ENCODE peak calls at places on chromosomes 5 and 9, in six cellular contexts. T, H, I, B, V and X are unnamed samples.

GRCh38 chr9:104984121-104984520 is 56.2 kb upstream of the ABCA1 start:
- DNase-seq in V (no peak), I (no peak), T (no peak), B (no peak), H (no peak), X (no peak)

GRCh38 chr9:93467462-93467861 is 14.1 kb upstream of the FAM120AOS start:
- DNase-seq in H (no peak), I (no peak), B (no peak), T (peak; percentile 31), V (no peak), X (no peak)

GRCh38 chr5:30607301-30607700 is 586.2 kb upstream of the CDH6 start:
- DNase-seq in I (no peak), T (peak; percentile 58), B (no peak), H (no peak), V (no peak), X (no peak)

GRCh38 chr9:36037580-36038169 is 962 bp downstream of the RECK start:
- DNase-seq in T (no peak), B (peak; percentile 32), I (no peak), V (no peak), H (peak; percentile 68), X (no peak)

GRCh38 chr5:53884844-53885243 is 324.4 kb downstream of the NDUFS4 start:
- DNase-seq in I (no peak), B (peak; percentile 21), H (no peak), T (no peak), V (no peak), X (no peak)

GRCh38 chr5:154483654-154484392 is 5.8 kb upstream of the HAND1 start:
- DNase-seq in T (no peak), B (no peak), I (no peak), H (no peak), V (no peak), X (no peak)

GRCh38 chr9:30982301-30982700 is 1402.1 kb upstream of the ACO1 start:
- DNase-seq in H (no peak), B (no peak), T (no peak), I (no peak), V (no peak), X (no peak)

GRCh38 chr9:94922098-94922607 is 195.7 kb downstream of the AOPEP start:
- DNase-seq in T (peak; percentile 86), H (peak; percentile 76), V (no peak), B (peak; percentile 90), I (peak; percentile 44), X (no peak)

GRCh38 chr9:83572524-83572923 is 34.3 kb upstream of the FRMD3 start:
- DNase-seq in I (no peak), V (no peak), H (no peak), B (no peak), T (peak; percentile 49), X (no peak)

GRCh38 chr5:11384441-11385250 is 519.6 kb downstream of the CTNND2 start:
- DNase-seq in B (no peak), H (peak; percentile 60), I (no peak), V (peak; percentile 34), T (no peak), X (no peak)

GRCh38 chr9:128595471-128595870 is 43.1 kb downstream of the SPTAN1 start:
- DNase-seq in B (no peak), I (no peak), V (no peak), H (no peak), T (no peak), X (no peak)

GRCh38 chr9:128588581-128589233 is 36.3 kb downstream of the SPTAN1 start:
- DNase-seq in B (no peak), H (no peak), I (no peak), V (no peak), T (no peak), X (no peak)

GRCh38 chr9:128593039-128593438 is 40.7 kb downstream of the SPTAN1 start:
- DNase-seq in I (no peak), T (no peak), V (no peak), B (no peak), H (no peak), X (no peak)

DNA sequence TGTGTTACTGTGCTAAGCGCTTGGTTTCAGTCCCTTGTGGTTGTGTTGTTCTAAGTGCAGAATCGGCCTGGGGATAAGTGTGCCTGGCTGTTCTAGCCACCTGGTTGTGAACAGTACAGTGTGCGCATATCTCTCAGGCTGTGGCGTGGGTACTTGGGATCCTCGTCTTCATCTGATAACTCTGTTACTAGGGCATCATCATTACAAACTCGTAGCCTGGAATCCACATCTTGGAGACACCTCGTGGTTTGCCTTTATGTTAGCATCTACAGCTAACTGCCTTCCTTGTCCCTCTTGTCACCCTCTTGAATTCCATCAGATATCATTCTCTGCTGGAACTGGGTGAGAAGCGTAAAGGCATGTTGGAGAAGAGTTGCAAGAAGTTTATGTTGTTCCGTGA is 41.5 kb downstream of the SPTAN1 start:
- DNase-seq in H (no peak), I (no peak), B (no peak), T (no peak), V (no peak), X (no peak)
- TF ChIP-seq CTCF in H (no peak), I (no peak), B (no peak), T (no peak), V (no peak), X (no peak)

GRCh38 chr9:3567988-3568387 is 42.2 kb upstream of the RFX3 start:
- DNase-seq in T (no peak), B (no peak), V (no peak), H (no peak), I (no peak), X (no peak)
- TF ChIP-seq CTCF in T (no peak), B (no peak), V (no peak), H (no peak), I (no peak), X (no peak)

DNA sequence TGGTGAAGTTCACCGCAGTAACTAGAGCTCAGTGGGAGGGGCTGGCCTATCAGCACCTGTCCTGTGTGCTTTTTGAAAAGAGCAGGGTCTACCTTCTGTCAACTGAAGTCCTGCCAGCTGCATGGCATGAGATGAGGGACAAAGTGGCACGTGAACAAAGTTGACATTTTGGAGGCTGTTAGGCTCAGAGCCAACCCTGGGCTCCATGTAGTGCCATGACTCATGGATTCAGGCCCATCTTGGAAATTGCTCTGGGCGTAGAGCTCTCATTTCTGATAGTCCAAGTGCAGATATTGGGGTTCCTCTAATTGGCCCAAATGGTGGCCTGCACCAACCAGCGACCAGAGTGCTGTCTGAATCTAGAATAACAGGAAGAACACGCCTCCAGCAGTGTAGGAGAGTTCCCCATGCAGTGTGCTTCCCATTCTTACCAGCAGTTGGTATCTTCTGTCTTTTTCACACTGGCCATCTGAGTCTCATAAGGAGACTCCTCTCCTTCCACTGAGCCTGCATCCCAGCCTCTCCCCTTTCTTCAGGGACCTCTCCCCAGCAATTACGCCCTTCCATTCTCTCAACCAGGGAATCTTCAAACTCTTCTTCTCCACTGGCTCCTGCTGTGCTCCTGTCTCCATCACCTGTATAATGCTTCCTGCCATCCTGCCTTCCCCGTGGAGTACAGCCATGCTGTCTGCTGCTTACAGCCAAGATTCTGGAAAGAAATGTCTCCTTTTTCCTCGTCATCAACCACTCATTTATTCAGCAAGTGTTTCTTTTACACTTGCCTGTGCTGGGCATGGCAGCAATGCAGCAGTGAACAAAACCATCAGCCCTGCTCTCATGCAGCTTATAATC is 30.4 kb downstream of the IRF1 start:
- DNase-seq in I (peak; percentile 34), B (no peak), H (peak; percentile 60), V (no peak), T (no peak), X (no peak)
- TF ChIP-seq CTCF in I (no peak), B (no peak), H (no peak), V (no peak), T (peak; percentile 2), X (no peak)

GRCh38 chr9:88590558-88591146 is 55.7 kb downstream of the NXNL2 start:
- DNase-seq in H (no peak), V (no peak), I (no peak), T (no peak), B (no peak), X (no peak)
- TF ChIP-seq CTCF in H (no peak), V (no peak), I (no peak), T (no peak), B (no peak), X (no peak)

DNA sequence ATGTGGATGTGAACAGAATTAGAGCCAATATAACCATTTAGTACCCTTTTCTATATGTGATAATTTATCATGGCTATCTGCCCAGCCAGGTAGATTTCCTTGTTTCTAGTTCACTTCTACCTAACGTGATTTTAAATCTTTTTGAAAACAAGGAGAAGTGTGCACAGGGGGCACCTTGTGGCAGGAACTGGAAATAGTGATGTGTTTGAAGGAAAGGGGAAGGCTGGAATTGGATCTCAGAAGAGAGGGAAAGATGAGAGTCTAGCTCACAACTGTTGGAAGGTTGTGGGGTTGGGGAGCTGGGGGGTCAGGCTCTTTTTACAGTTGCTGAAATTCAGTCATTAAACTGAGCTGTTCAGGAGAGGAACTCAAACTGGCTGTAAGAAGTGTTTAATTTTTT is 219.5 kb downstream of the KCTD16 start:
- DNase-seq in H (no peak), B (peak; percentile 3), I (no peak), V (no peak), T (peak; percentile 10), X (no peak)
- TF ChIP-seq CTCF in H (no peak), B (peak; percentile 46), I (no peak), V (peak; percentile 49), T (peak; percentile 32), X (no peak)

DNA sequence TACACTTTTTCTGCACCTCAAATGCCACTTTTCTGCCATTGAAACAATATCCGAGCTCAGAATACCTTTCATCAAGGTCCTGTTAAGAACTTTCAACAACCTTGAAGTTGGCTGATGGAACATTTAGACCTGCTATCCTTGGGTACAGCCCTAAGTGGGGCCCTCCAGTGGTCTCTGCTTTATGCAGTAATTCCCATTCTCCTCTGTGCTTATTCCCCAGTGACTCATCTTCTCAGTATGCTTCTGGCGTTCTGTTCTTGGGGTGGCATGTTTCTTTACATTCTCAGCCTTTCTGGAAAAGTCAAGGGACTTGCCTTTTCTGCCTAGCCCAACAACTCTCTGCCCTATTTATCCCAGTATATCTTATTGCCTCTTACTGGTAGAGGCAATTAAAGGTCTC is 7.1 kb downstream of the ANP32B start:
- DNase-seq in I (no peak), H (no peak), T (peak; percentile 62), B (peak; percentile 70), V (no peak), X (no peak)
- TF ChIP-seq CTCF in I (no peak), H (no peak), T (no peak), B (peak; percentile 42), V (no peak), X (no peak)

GRCh38 chr5:141100243-141100805 is at the start of gene PCDHB3:
- DNase-seq in V (no peak), T (peak; percentile 15), B (peak; percentile 26), I (peak; percentile 29), H (no peak), X (no peak)
- TF ChIP-seq CTCF in V (no peak), T (peak; percentile 31), B (peak; percentile 15), I (peak; percentile 42), H (no peak), X (no peak)

GRCh38 chr9:17003576-17004240 is 131.1 kb upstream of the CNTLN start:
- DNase-seq in T (peak; percentile 38), H (no peak), B (peak; percentile 79), V (no peak), I (no peak), X (no peak)

GRCh38 chr9:17009071-17009470 is 125.8 kb upstream of the CNTLN start:
- DNase-seq in T (no peak), H (no peak), I (no peak), V (no peak), B (no peak), X (no peak)

GRCh38 chr9:17004500-17004899 is 130.3 kb upstream of the CNTLN start:
- DNase-seq in B (peak; percentile 63), T (no peak), H (no peak), I (no peak), V (no peak), X (no peak)

GRCh38 chr9:17005085-17005484 is 129.8 kb upstream of the CNTLN start:
- DNase-seq in V (no peak), B (peak; percentile 87), I (peak; percentile 17), T (peak; percentile 37), H (peak; percentile 81), X (no peak)
- TF ChIP-seq CTCF in V (no peak), B (no peak), I (no peak), T (no peak), H (no peak), X (no peak)